ENCODE peak calls at places on chromosomes 4 and X, in five cellular contexts. One of them, this sample, is unnamed. For H3K27me3, the result is how much of the 10 kb centered on the place peaks cover.

GRCh38 chrX:72621619-72622485 is 49.2 kb upstream of the HDAC8 start:
- DNase-seq in HL-60: no peak
- DNase-seq in mammary epithelial cell: peak
- DNase-seq in left lung: no peak
- DNase-seq in stomach: no peak
- DNase-seq in this sample: no peak

GRCh38 chr4:4271912-4272311 is 18.0 kb downstream of the LYAR start:
- DNase-seq in mammary epithelial cell: no peak
- DNase-seq in stomach: no peak
- DNase-seq in left lung: no peak
- DNase-seq in HL-60: no peak
- DNase-seq in this sample: no peak

GRCh38 chr4:44098973-44099372 is 349.6 kb downstream of the KCTD8 start:
- DNase-seq in HL-60: no peak
- DNase-seq in stomach: no peak
- DNase-seq in mammary epithelial cell: no peak
- DNase-seq in left lung: no peak
- DNase-seq in this sample: no peak

GRCh38 chrX:96373047-96373355 is 311.6 kb upstream of the DIAPH2 start:
- DNase-seq in left lung: no peak
- DNase-seq in stomach: no peak
- DNase-seq in mammary epithelial cell: no peak
- DNase-seq in HL-60: no peak
- DNase-seq in this sample: no peak

GRCh38 chrX:2516612-2517011 is 15.8 kb upstream of the DHRSX start:
- DNase-seq in left lung: no peak
- DNase-seq in stomach: no peak
- DNase-seq in HL-60: no peak
- DNase-seq in mammary epithelial cell: no peak
- DNase-seq in this sample: no peak

GRCh38 chrX:66638591-66639500 is at the start of gene EDA2R:
- DNase-seq in mammary epithelial cell: peak
- DNase-seq in HL-60: no peak
- DNase-seq in stomach: no peak
- DNase-seq in left lung: no peak
- DNase-seq in this sample: no peak

GRCh38 chr4:100190643-100191600 is 654 bp upstream of the DDIT4L start:
- DNase-seq in mammary epithelial cell: peak
- DNase-seq in left lung: peak
- DNase-seq in stomach: no peak
- DNase-seq in HL-60: peak
- DNase-seq in this sample: no peak

GRCh38 chr4:16194199-16194598 is 32.1 kb downstream of the TAPT1 start:
- DNase-seq in stomach: no peak
- DNase-seq in left lung: no peak
- DNase-seq in mammary epithelial cell: peak
- DNase-seq in HL-60: no peak
- DNase-seq in this sample: no peak

GRCh38 chr4:98710831-98711230 is 52.4 kb upstream of the TSPAN5 start:
- DNase-seq in stomach: no peak
- DNase-seq in left lung: no peak
- DNase-seq in HL-60: no peak
- DNase-seq in mammary epithelial cell: no peak
- DNase-seq in this sample: no peak

GRCh38 chr4:155853189-155853588 is 12.9 kb downstream of the ASIC5 start:
- DNase-seq in mammary epithelial cell: no peak
- DNase-seq in HL-60: no peak
- DNase-seq in left lung: no peak
- DNase-seq in stomach: no peak
- DNase-seq in this sample: no peak

GRCh38 chr4:6123976-6124375 is 76.4 kb downstream of the JAKMIP1 start:
- DNase-seq in HL-60: no peak
- DNase-seq in stomach: peak
- DNase-seq in mammary epithelial cell: no peak
- DNase-seq in left lung: no peak
- DNase-seq in this sample: no peak

GRCh38 chrX:150913511-150913910 is 15.0 kb upstream of the CD99L2 start:
- DNase-seq in HL-60: no peak
- DNase-seq in stomach: no peak
- DNase-seq in left lung: no peak
- DNase-seq in mammary epithelial cell: no peak
- DNase-seq in this sample: no peak

GRCh38 chr4:17385403-17385802 is 126.5 kb downstream of the QDPR start:
- DNase-seq in left lung: no peak
- DNase-seq in mammary epithelial cell: peak
- DNase-seq in HL-60: peak
- DNase-seq in stomach: no peak
- DNase-seq in this sample: no peak

GRCh38 chrX:4451591-4451990 is 738.1 kb upstream of the PRKX start:
- DNase-seq in stomach: no peak
- DNase-seq in HL-60: no peak
- DNase-seq in left lung: no peak
- DNase-seq in mammary epithelial cell: no peak
- DNase-seq in this sample: no peak

GRCh38 chrX:4994855-4995254 is 1233.8 kb downstream of the NLGN4X start:
- DNase-seq in left lung: no peak
- DNase-seq in HL-60: no peak
- DNase-seq in mammary epithelial cell: no peak
- DNase-seq in stomach: no peak
- DNase-seq in this sample: no peak

GRCh38 chrX:39969826-39970569 is 127.8 kb downstream of the BCOR start:
- DNase-seq in stomach: no peak
- DNase-seq in left lung: no peak
- DNase-seq in mammary epithelial cell: no peak
- DNase-seq in HL-60: no peak
- DNase-seq in this sample: no peak

GRCh38 chr4:152680988-152681731 is 1.4 kb upstream of the TMEM154 start:
- DNase-seq in left lung: no peak
- DNase-seq in mammary epithelial cell: peak
- DNase-seq in stomach: no peak
- DNase-seq in HL-60: no peak
- DNase-seq in this sample: no peak

GRCh38 chr4:41483771-41484170 is 54.2 kb upstream of the LIMCH1 start:
- DNase-seq in stomach: no peak
- DNase-seq in mammary epithelial cell: no peak
- DNase-seq in HL-60: no peak
- DNase-seq in left lung: no peak
- DNase-seq in this sample: no peak

GRCh38 chrX:150906694-150907093 is 8.2 kb upstream of the CD99L2 start:
- DNase-seq in stomach: no peak
- DNase-seq in mammary epithelial cell: no peak
- DNase-seq in left lung: no peak
- DNase-seq in HL-60: no peak
- DNase-seq in this sample: no peak

GRCh38 chrX:50157545-50158125 is 43.2 kb downstream of the AKAP4 start:
- DNase-seq in stomach: no peak
- DNase-seq in mammary epithelial cell: no peak
- DNase-seq in HL-60: no peak
- DNase-seq in left lung: no peak
- DNase-seq in this sample: no peak

GRCh38 chr4:73853246-73853704 is at the start of gene PF4V1:
- DNase-seq in left lung: peak
- DNase-seq in stomach: peak
- DNase-seq in HL-60: no peak
- DNase-seq in mammary epithelial cell: no peak
- DNase-seq in this sample: no peak

DNA sequence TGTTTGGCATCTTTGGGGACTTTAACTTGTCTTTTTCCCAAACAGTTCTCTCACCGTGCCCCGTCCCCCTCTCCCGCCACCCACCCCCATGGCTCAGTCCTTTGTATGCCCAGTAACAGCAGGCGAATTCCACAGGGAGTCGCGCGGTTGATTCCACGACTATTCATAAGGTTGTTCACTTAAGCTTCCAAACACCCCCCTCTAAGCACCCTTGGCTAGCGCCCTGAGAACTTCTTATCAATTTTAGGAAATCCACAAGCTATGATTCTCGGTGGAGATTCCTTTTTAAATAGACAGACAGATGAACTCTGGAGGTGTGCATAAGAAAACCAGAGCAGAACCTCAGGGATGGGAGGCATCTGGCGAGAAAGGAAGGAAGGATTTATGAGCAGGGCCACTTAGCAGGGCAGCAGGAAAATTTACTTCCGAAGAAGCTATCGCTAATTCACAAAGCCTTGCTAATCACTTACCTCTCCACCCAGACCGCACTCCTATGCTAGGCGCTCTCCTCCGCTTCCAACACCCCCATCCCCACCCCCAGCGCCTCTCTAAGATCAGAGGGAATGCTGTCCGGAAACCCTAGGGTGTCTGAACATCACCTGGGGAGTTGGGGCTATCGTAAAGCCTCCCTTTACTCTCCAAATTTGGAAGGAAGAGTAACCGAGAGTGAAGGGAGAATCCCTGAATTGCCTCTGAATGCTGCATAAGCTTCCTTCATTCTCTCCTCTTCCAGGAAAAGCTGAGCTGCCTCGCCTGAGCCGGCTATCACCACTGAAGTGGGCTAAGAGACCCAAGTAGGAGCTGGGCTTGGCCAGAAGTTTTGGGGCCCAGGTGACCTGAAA is 1.7 kb downstream of the UNC5C start:
- DNase-seq in mammary epithelial cell: peak
- DNase-seq in HL-60: no peak
- DNase-seq in stomach: no peak
- DNase-seq in left lung: peak
- DNase-seq in this sample: peak
- H3K27me3 ChIP-seq in mammary epithelial cell: under half
- H3K27me3 ChIP-seq in HL-60: under half
- H3K27me3 ChIP-seq in stomach: under half
- H3K27me3 ChIP-seq in left lung: half or more
- H3K27me3 ChIP-seq in this sample: under half

DNA sequence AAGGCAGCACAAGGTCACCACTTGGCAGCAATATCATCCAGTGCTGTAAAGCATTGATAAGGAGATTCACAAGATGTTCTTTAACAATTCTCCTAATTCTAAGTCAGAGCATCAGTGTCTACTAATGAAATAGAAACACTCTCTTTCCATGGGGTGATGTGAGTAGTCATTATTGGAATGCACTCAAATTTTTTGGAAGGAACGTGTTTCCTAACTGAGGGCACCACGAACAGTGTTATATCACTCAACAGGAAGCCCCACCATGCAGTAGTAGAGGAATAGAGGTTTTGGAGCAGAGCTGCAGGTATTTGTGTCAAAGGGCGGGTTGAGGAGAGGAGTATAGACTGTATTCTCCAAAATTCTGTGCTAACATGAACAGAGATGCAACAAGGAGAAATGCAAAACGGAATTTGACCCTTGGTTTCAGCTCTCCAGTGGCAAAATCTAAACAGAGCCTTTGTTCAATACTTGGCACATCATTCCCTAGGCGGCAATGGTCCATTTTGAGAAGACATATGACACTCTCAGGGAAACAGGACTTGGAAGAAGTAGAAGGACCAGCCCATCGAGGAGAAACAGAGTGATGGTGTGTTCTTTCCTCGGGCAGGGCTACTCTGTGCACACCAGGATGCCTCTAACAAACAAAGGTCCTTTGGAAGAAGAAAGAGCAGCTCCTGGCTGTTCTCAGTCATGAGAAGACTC is 98.9 kb downstream of the CPEB2 start:
- DNase-seq in left lung: no peak
- DNase-seq in mammary epithelial cell: no peak
- DNase-seq in HL-60: no peak
- DNase-seq in stomach: no peak
- DNase-seq in this sample: peak
- H3K27me3 ChIP-seq in left lung: under half
- H3K27me3 ChIP-seq in mammary epithelial cell: under half
- H3K27me3 ChIP-seq in HL-60: under half
- H3K27me3 ChIP-seq in stomach: under half
- H3K27me3 ChIP-seq in this sample: under half

DNA sequence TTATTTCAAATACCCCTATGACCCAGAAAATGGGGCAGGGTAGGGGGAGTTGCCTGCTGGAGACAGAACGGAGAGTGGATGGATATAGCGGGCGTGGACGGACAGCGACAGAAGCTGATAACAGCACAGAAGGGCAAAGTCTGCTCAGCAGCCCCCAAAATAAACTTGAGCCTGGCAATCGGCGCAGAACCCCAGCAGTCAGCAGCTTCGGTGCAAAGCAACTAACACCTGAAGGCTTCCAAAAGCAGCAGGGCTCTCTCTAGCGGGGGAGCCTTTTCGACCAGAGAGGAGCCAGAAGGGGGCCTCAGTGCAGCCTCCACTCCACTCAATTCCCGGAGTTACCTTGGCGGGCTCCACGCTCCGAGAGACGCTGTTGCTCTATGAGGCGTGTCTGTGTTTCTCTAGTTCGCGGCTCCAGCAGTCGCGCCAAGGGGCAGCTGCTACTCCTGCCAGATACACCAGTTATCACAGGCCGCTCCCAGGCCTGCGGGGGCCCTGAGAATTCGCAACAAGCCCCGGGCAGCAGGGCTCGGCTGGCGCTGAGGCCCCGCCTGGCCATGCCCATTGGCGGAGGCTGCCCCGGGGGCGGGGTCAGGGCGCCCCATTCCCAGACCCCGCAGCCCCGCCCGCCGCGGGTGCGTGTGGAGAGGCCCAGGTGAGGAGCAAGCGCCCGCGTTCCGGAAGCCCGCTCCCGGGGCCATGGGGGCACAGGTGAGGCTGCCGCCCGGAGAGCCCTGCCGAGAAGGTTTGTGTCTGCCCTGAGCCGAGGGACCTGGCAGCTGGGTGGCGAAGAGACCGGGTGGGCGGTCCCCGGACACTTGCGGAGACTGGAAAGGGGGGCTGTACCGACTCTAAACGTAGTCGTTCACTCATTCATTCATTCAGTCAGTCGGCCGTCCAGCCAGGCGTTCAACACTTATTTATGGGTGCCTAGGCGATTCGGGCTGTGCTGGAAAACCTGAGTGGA is at the start of the genes CNGA1 and NIPAL1:
- DNase-seq in HL-60: peak
- DNase-seq in mammary epithelial cell: peak
- DNase-seq in left lung: peak
- DNase-seq in stomach: peak
- DNase-seq in this sample: peak
- H3K27me3 ChIP-seq in HL-60: under half
- H3K27me3 ChIP-seq in mammary epithelial cell: under half
- H3K27me3 ChIP-seq in left lung: half or more
- H3K27me3 ChIP-seq in stomach: under half
- H3K27me3 ChIP-seq in this sample: under half

DNA sequence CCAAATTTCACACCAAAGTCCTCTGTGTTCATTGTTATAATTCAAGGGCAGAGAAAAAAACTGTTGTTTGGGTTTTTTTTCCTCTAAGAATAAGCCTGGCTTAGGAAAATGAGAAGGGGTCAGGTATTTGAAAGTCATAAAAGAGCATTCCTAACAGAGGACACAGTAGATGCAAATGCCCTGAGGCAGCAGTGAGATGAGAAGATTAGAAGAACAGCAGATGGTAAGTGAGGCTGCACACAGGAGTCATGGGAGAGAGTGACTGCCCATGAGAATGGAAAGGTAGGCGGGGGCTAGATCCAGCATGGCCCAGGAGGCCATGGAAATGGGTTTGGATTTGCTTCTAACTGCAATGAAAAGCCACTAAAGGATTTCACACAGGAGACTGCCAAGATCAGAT is 107.5 kb upstream of the RBPJ start:
- DNase-seq in stomach: no peak
- DNase-seq in HL-60: no peak
- DNase-seq in mammary epithelial cell: no peak
- DNase-seq in left lung: no peak
- DNase-seq in this sample: no peak
- H3K27me3 ChIP-seq in stomach: under half
- H3K27me3 ChIP-seq in HL-60: under half
- H3K27me3 ChIP-seq in mammary epithelial cell: under half
- H3K27me3 ChIP-seq in left lung: under half
- H3K27me3 ChIP-seq in this sample: under half

This sample was measured in dorsolateral prefrontal cortex.